ENCODE peak calls at places on chromosome 21, in eight cellular contexts. I, H, B, C, F, Y, Q and A are unnamed samples.

GRCh38 chr21:33949516-33950424 is 34.2 kb upstream of the ATP5PO start:
- DNase-seq in I (no peak), H (no peak), B (no peak), C (peak), F (no peak), Y (no peak), Q (no peak), A (no peak)

GRCh38 chr21:25565272-25566199 is 41.7 kb downstream of the MRPL39 start:
- DNase-seq in I (no peak), H (no peak), B (no peak), C (peak), F (no peak), Y (no peak), Q (no peak), A (no peak)

GRCh38 chr21:46078322-46078981 is 19.5 kb upstream of the COL6A2 start:
- DNase-seq in I (peak), H (no peak), B (no peak), C (no peak), F (no peak), Y (no peak), Q (no peak), A (no peak)

GRCh38 chr21:46482846-46483231 is 24.1 kb downstream of the DIP2A start:
- DNase-seq in I (no peak), H (no peak), B (no peak), C (no peak), F (no peak), Y (no peak), Q (no peak), A (no peak)

GRCh38 chr21:34020005-34020847 is 53.2 kb upstream of the MRPS6 start:
- DNase-seq in I (no peak), H (no peak), B (no peak), C (peak), F (no peak), Y (peak), Q (no peak), A (peak)

GRCh38 chr21:34909492-34910292 is 139.4 kb downstream of the RUNX1 start:
- DNase-seq in I (no peak), H (no peak), B (no peak), C (no peak), F (no peak), Y (peak), Q (no peak), A (no peak)

GRCh38 chr21:40272037-40272436 is 404.8 kb downstream of the PCP4 start:
- DNase-seq in I (no peak), H (no peak), B (no peak), C (no peak), F (no peak), Y (no peak), Q (no peak), A (no peak)

GRCh38 chr21:35063428-35064172 is 14.5 kb upstream of the RUNX1 start:
- DNase-seq in I (no peak), H (no peak), B (no peak), C (no peak), F (no peak), Y (no peak), Q (no peak), A (no peak)

GRCh38 chr21:26469789-26470188 is 103.3 kb downstream of the CYYR1 start:
- DNase-seq in I (no peak), H (no peak), B (peak), C (no peak), F (no peak), Y (peak), Q (no peak), A (no peak)

GRCh38 chr21:42289926-42290325 is 25.3 kb downstream of the TFF3 start:
- DNase-seq in I (peak), H (no peak), B (no peak), C (no peak), F (no peak), Y (peak), Q (no peak), A (no peak)